ENCODE peak calls at places on chromosomes 6 and 20, in six cellular contexts. T is fibroblast of pulmonary artery; I is sigmoid colon; L is CD4-positive, CD25-positive, alpha-beta regulatory T cell; S is endodermal cell; M is left ventricle myocardium inferior. U is an unnamed sample.

GRCh38 chr6:17938885-17939284 is 48.5 kb downstream of the KIF13A start:
- DNase-seq in S (no peak), T (peak), L (no peak), M (no peak), I (no peak), U (peak)

GRCh38 chr6:50791900-50792508 is 26.7 kb upstream of the TFAP2B start:
- DNase-seq in S (peak), T (peak), I (no peak), L (no peak), M (no peak), U (peak)

GRCh38 chr6:116572162-116572561 is 858 bp downstream of the RWDD1 start:
- DNase-seq in I (peak), L (no peak), T (peak), S (no peak), M (peak), U (peak)

GRCh38 chr6:33906413-33906812 is 102.6 kb upstream of the MLN start:
- DNase-seq in L (no peak), S (no peak), M (no peak), T (no peak), I (no peak), U (no peak)

GRCh38 chr20:373171-373890 is 7.2 kb upstream of the TRIB3 start:
- DNase-seq in M (no peak), I (no peak), L (no peak), S (peak), T (peak), U (peak)

GRCh38 chr20:10919549-10920140 is 245.8 kb upstream of the JAG1 start:
- DNase-seq in L (no peak), M (peak), S (no peak), I (peak), T (peak), U (peak)

GRCh38 chr6:107612762-107613415 is 123.0 kb downstream of the SOBP start:
- DNase-seq in I (no peak), T (no peak), L (no peak), S (no peak), M (no peak), U (no peak)

GRCh38 chr6:108737594-108738546 is 110.4 kb upstream of the ARMC2 start:
- DNase-seq in L (no peak), I (peak), S (peak), M (no peak), T (peak), U (peak)

GRCh38 chr20:19376451-19376971 is 164.1 kb downstream of the SLC24A3 start:
- DNase-seq in S (no peak), L (no peak), T (no peak), M (peak), I (no peak), U (no peak)

GRCh38 chr6:30722280-30723112 is 2.3 kb downstream of the TUBB start:
- DNase-seq in I (peak), S (peak), T (peak), L (peak), M (peak), U (peak)

DNA sequence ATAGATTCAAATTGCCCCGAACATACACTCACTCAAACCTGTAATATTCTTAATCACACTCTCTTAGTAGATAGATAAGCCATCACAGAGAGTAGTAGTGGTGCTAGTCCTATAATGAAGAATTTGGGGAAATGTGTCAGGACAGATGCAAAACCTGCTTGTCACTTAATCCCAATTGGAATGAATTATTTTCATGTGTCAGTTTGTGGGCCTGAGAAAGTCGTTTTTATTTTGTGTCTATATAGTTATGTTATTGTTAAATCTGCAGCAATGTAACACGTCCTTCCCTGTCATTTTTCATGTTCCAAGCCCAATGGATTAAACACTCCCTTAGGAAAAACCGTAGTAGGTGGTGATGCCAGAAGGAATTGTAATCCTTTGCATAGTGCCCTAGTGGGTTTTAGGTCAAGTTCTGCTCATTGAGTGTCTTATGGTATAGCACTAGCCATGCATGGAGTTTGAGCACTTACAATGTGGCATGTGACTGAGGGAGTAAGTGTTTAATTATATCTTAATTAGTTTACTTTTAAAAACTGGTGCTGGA is 106.0 kb upstream of the PRSS16 start:
- DNase-seq in S (no peak), I (no peak), M (no peak), T (no peak), L (no peak), U (no peak)
- H3K4me3 ChIP-seq in S (peak), I (no peak), M (no peak), T (no peak), L (peak), U (no peak)

DNA sequence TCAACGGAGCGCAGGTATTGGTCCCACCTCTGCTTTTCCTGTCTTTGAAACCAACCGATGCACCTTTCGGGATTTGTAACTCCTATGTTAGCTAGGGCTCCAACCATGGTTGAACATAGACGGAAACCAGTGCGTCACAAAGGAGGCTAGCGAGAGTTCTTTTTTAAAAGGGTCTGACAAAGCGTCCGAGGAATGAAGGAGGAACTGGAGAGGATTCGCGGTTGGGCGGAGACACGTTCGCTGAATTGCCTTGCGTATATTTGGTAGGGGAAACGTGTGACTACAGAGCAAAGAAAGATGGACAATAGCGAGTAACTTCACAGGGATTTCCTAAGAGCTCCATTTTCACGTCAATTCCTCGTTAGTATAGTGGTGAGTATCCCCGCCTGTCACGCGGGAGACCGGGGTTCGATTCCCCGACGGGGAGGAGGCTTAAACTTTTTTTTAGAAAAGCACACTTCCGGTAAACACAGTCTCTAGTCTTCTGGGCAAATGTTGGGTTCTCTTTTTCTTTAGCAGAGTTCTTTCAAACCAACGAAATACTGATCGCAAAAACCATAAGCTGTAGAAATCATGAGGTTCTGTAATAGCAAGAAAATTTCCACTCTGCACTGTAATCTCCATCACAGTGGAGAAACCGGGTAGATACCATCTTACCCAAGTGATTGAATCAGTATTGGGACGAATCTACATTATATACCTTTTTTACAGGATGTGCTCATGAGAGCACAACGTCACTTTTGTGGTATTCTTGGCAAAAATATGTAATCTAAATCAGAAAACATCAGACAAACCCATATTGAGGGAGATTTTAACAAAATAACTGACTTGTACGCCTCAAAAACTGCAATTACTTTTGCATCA is 6.6 kb upstream of the ZNF184 start:
- DNase-seq in I (peak), L (peak), M (peak), S (peak), T (peak), U (peak)
- H3K4me3 ChIP-seq in I (peak), L (peak), M (peak), S (peak), T (peak), U (peak)

GRCh38 chr6:53318429-53318828 is 30.3 kb downstream of the ELOVL5 start:
- DNase-seq in L (no peak), I (no peak), S (no peak), T (no peak), M (no peak), U (no peak)

GRCh38 chr6:53320964-53321363 is 27.8 kb downstream of the ELOVL5 start:
- DNase-seq in S (no peak), I (no peak), M (no peak), T (no peak), L (no peak), U (peak)

GRCh38 chr6:53325785-53326184 is 23.0 kb downstream of the ELOVL5 start:
- DNase-seq in M (no peak), T (no peak), S (no peak), L (no peak), I (no peak), U (no peak)

GRCh38 chr6:53321701-53322100 is 27.0 kb downstream of the ELOVL5 start:
- DNase-seq in T (no peak), L (no peak), S (no peak), M (no peak), I (no peak), U (peak)

GRCh38 chr6:53322188-53323029 is 26.3 kb downstream of the ELOVL5 start:
- DNase-seq in M (no peak), S (no peak), I (no peak), T (no peak), L (no peak), U (peak)
- H3K4me3 ChIP-seq in M (no peak), S (no peak), I (no peak), T (no peak), L (peak), U (no peak)

DNA sequence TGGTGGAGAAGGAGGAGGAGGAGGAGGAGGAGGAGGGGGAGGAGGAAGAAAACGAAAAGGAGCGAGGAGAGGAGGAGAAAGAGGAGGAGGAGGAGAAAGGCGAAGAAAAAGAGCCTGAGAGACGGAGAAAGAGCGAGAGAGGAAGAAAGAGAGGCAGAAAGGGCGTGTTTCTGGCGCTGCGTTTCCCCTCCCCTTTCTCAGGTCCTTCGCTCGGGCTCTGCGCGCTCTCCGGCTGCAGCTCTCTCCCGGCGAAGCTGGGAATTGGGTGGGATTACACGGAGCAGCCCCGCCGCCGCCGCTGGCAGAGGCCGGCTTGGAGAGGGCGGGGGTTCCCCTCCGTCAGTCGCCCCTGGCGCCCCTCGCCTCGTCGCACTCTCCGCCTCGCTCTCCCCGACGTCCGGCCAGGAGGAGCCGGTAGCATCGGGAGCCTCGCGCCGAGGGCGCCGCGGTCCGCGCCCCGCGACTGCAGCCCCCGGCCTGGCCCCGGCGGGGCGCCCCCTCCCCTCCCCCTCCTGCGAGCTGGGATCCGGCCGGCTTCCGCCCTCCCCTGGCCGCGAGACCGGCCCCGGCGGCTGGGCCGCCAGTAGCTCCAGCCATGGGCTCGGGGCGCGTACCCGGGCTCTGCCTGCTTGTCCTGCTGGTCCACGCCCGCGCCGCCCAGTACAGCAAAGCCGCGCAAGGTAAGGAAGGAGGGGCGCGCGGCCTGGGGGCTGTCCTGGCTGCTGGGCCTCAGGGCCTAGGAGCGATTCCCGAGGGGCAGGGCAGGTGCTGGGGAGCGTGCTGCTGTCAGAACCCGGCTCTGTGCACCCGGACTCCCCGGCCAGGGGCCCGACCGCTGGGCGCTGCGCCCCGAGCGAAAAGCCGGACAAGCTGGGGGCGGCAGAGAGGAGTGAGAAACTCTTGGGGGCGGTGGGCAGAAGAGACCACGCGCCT is at the start of gene SCUBE3:
- DNase-seq in M (peak), L (no peak), T (peak), S (peak), I (no peak), U (peak)
- H3K4me3 ChIP-seq in M (peak), L (no peak), T (peak), S (peak), I (peak), U (peak)

DNA sequence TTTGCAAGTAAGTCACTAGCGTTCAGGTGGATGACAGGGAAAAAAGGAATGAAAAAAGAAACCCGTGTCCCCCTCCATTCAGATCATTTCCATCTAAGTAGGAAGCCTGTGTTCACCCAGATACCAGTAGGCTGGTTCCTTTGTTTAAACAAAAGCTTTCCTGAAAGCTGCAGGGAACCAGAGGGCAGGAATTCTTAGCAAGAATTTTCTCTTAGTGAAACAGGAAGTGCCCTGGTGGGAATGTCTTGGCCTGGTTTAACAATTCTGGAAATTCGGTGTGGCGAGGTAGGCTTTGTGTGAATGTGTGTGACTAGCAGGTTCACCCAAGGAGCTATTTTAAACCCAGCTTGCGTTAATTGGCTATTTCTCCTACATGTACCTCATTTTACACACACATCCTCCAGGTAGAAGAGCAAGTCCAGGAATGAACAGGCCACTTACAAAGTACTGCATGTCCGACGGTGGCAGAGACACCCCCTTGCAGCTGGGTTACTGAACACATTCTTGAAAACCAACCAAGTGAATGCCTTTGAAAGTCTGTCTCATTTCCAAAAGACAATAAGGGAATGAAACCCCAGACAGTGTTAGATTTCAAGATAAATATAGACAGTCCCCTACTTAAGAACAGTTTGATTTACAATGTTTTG is 64.7 kb downstream of the GFOD1 start:
- DNase-seq in I (no peak), L (no peak), M (no peak), S (peak), T (peak), U (no peak)
- H3K4me3 ChIP-seq in I (no peak), L (no peak), M (peak), S (no peak), T (no peak), U (no peak)

GRCh38 chr20:51446656-51447055 is 95.9 kb downstream of the NFATC2 start:
- DNase-seq in I (peak), S (no peak), L (no peak), T (peak), M (no peak), U (peak)
- H3K4me3 ChIP-seq in I (no peak), S (no peak), L (no peak), T (no peak), M (no peak), U (no peak)

U was measured in fibroblast of villous mesenchyme.